ENCODE peak calls at places on chromosome 4, in four cellular contexts. One of them, this sample, is unnamed.

GRCh38 chr4:13159041-13159620 is 325.0 kb downstream of the RAB28 start:
- DNase-seq in Caco-2: peak
- DNase-seq in testis: no peak
- DNase-seq in CD8-positive, alpha-beta T cell: no peak
- DNase-seq in this sample: no peak

GRCh38 chr4:168540086-168540864 is 43.4 kb downstream of the PALLD start:
- DNase-seq in Caco-2: no peak
- DNase-seq in testis: no peak
- DNase-seq in CD8-positive, alpha-beta T cell: no peak
- DNase-seq in this sample: no peak

GRCh38 chr4:182255421-182256190 is 12.4 kb downstream of the TENM3 start:
- DNase-seq in Caco-2: no peak
- DNase-seq in testis: no peak
- DNase-seq in CD8-positive, alpha-beta T cell: no peak
- DNase-seq in this sample: no peak

GRCh38 chr4:170853422-170854021 is 763.8 kb upstream of the AADAT start:
- DNase-seq in Caco-2: peak
- DNase-seq in testis: peak
- DNase-seq in CD8-positive, alpha-beta T cell: no peak
- DNase-seq in this sample: peak

GRCh38 chr4:185640809-185641675 is 105.7 kb upstream of the PDLIM3 start:
- DNase-seq in Caco-2: peak
- DNase-seq in testis: peak
- DNase-seq in CD8-positive, alpha-beta T cell: no peak
- DNase-seq in this sample: no peak

GRCh38 chr4:19735012-19735411 is 516.7 kb upstream of the SLIT2 start:
- DNase-seq in Caco-2: no peak
- DNase-seq in testis: no peak
- DNase-seq in CD8-positive, alpha-beta T cell: no peak
- DNase-seq in this sample: no peak

GRCh38 chr4:52932586-52933482 is 70.7 kb downstream of the RASL11B start:
- DNase-seq in Caco-2: no peak
- DNase-seq in testis: no peak
- DNase-seq in CD8-positive, alpha-beta T cell: no peak
- DNase-seq in this sample: no peak

GRCh38 chr4:3753711-3754412 is 12.3 kb upstream of the ADRA2C start:
- DNase-seq in Caco-2: no peak
- DNase-seq in testis: no peak
- DNase-seq in CD8-positive, alpha-beta T cell: no peak
- DNase-seq in this sample: no peak

GRCh38 chr4:140092094-140092820 is 61.7 kb downstream of the MAML3 start:
- DNase-seq in Caco-2: peak
- DNase-seq in testis: peak
- DNase-seq in CD8-positive, alpha-beta T cell: no peak
- DNase-seq in this sample: peak

GRCh38 chr4:143700420-143701352 is at the start of gene FREM3:
- DNase-seq in Caco-2: no peak
- DNase-seq in testis: no peak
- DNase-seq in CD8-positive, alpha-beta T cell: no peak
- DNase-seq in this sample: no peak

GRCh38 chr4:74319506-74319905 is 11.2 kb downstream of the EPGN start:
- DNase-seq in Caco-2: no peak
- DNase-seq in testis: no peak
- DNase-seq in CD8-positive, alpha-beta T cell: no peak
- DNase-seq in this sample: no peak

GRCh38 chr4:26330186-26330787 is 9.5 kb downstream of the RBPJ start:
- DNase-seq in Caco-2: peak
- DNase-seq in testis: no peak
- DNase-seq in CD8-positive, alpha-beta T cell: no peak
- DNase-seq in this sample: no peak

DNA sequence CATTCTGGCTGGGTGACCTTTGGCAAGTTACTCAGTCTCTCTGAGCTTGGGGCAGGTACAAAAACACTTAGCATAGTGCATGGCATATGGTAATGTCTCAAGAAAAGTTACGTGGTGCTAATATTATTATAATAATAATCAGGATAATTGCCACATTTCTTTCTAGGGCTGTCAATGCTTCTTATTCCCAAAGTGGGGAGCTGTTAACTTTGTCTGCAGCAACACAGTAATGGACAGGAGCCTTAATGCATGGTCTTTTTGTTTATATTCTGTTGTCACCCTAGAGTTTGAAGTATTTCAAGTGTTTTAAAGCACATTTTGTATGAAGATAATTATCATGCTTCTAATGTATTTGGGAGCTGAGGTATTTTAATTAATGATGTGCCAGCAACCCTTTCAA is 121.8 kb downstream of the FHIP1A start:
- DNase-seq in Caco-2: no peak
- DNase-seq in testis: no peak
- DNase-seq in CD8-positive, alpha-beta T cell: no peak
- DNase-seq in this sample: no peak
- TF ChIP-seq CTCF in Caco-2: no peak
- TF ChIP-seq CTCF in testis: peak
- TF ChIP-seq CTCF in CD8-positive, alpha-beta T cell: no peak
- TF ChIP-seq CTCF in this sample: no peak

DNA sequence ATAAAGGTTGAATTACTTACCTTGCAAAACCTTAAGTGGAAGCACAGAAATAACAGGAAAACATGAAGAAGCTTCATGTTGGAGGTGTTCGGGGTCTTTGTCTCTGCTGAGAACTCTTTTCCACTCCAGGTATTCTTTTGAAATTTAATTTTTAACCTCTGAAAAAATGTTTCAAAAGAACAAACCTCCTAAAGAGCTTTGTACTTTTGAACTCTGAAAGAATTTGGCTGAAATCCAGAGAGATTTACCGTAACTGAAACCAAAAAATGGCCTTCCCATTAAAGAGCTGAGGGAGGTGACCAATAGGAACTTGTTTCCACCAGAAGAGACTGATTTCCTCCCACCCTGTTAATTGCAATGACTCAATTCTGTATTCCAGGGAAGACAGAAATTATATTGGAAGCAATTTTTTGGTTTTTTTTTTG is at the start of gene CFI:
- DNase-seq in Caco-2: no peak
- DNase-seq in testis: no peak
- DNase-seq in CD8-positive, alpha-beta T cell: no peak
- DNase-seq in this sample: no peak
- H3K4me3 ChIP-seq in Caco-2: no peak
- H3K4me3 ChIP-seq in testis: no peak
- H3K4me3 ChIP-seq in CD8-positive, alpha-beta T cell: no peak
- H3K4me3 ChIP-seq in this sample: no peak

GRCh38 chr4:30717208-30718020 is 2.8 kb upstream of the PCDH7 start:
- DNase-seq in Caco-2: peak
- DNase-seq in testis: peak
- DNase-seq in CD8-positive, alpha-beta T cell: no peak
- DNase-seq in this sample: peak

GRCh38 chr4:30719363-30720020 is 677 bp upstream of the PCDH7 start:
- DNase-seq in Caco-2: peak
- DNase-seq in testis: no peak
- DNase-seq in CD8-positive, alpha-beta T cell: no peak
- DNase-seq in this sample: no peak

GRCh38 chr4:30720021-30720655 is at the start of gene PCDH7:
- DNase-seq in Caco-2: peak
- DNase-seq in testis: no peak
- DNase-seq in CD8-positive, alpha-beta T cell: no peak
- DNase-seq in this sample: no peak

GRCh38 chr4:30718021-30718888 is 1.9 kb upstream of the PCDH7 start:
- DNase-seq in Caco-2: peak
- DNase-seq in testis: peak
- DNase-seq in CD8-positive, alpha-beta T cell: no peak
- DNase-seq in this sample: peak

GRCh38 chr4:30718889-30719252 is 1.3 kb upstream of the PCDH7 start:
- DNase-seq in Caco-2: peak
- DNase-seq in testis: no peak
- DNase-seq in CD8-positive, alpha-beta T cell: no peak
- DNase-seq in this sample: no peak
- TF ChIP-seq CTCF in Caco-2: no peak
- TF ChIP-seq CTCF in testis: no peak
- TF ChIP-seq CTCF in CD8-positive, alpha-beta T cell: no peak
- TF ChIP-seq CTCF in this sample: no peak

DNA sequence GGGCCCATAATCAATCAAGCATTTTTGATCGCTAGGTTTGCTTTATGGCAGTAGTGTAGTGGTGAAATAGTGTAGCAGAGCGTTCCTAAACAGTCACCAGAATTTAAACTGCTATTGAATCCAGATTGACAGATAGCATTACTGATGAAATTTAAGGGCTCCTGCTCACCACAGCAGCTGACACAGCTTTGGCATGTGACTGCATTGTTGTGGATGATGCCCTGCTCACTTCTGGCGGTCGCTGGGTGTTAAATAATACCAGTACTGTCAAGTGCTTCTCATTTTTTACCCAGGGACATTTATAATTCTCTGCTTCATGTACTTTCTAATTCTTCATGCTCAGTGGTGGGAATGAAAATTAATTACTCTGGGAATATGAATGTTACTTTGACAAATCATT is 102.0 kb upstream of the ARHGAP24 start:
- DNase-seq in Caco-2: no peak
- DNase-seq in testis: no peak
- DNase-seq in CD8-positive, alpha-beta T cell: no peak
- DNase-seq in this sample: no peak
- H3K4me3 ChIP-seq in Caco-2: no peak
- H3K4me3 ChIP-seq in testis: no peak
- H3K4me3 ChIP-seq in CD8-positive, alpha-beta T cell: no peak
- H3K4me3 ChIP-seq in this sample: no peak

GRCh38 chr4:106618920-106619319 is 250.3 kb upstream of the GIMD1 start:
- DNase-seq in Caco-2: no peak
- DNase-seq in testis: no peak
- DNase-seq in CD8-positive, alpha-beta T cell: no peak
- DNase-seq in this sample: no peak
- TF ChIP-seq CTCF in Caco-2: no peak
- TF ChIP-seq CTCF in testis: no peak
- TF ChIP-seq CTCF in CD8-positive, alpha-beta T cell: no peak
- TF ChIP-seq CTCF in this sample: no peak

DNA sequence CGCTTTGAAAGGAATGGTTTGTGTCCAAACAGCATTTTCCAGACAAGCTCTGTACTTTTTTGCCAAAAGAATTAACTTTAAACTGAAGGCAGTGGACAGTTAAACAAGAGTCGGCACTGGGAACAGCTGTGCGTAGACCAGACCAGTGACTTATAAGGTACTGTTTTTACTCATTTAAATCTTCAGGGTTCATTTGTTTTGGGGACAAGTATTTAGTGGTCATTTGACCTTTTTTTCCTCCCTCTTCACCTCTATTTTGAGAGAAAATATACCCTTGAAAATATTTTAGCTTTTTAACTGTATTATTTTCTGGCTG is 303.8 kb downstream of the ARHGAP24 start:
- DNase-seq in Caco-2: no peak
- DNase-seq in testis: no peak
- DNase-seq in CD8-positive, alpha-beta T cell: no peak
- DNase-seq in this sample: no peak
- H3K4me3 ChIP-seq in Caco-2: no peak
- H3K4me3 ChIP-seq in testis: no peak
- H3K4me3 ChIP-seq in CD8-positive, alpha-beta T cell: no peak
- H3K4me3 ChIP-seq in this sample: no peak

GRCh38 chr4:152693875-152694274 is 14.1 kb upstream of the TMEM154 start:
- DNase-seq in Caco-2: no peak
- DNase-seq in testis: no peak
- DNase-seq in CD8-positive, alpha-beta T cell: no peak
- DNase-seq in this sample: no peak

GRCh38 chr4:152691761-152692160 is 12.0 kb upstream of the TMEM154 start:
- DNase-seq in Caco-2: peak
- DNase-seq in testis: no peak
- DNase-seq in CD8-positive, alpha-beta T cell: no peak
- DNase-seq in this sample: no peak

GRCh38 chr4:152689615-152690501 is 10.1 kb upstream of the TMEM154 start:
- DNase-seq in Caco-2: no peak
- DNase-seq in testis: no peak
- DNase-seq in CD8-positive, alpha-beta T cell: no peak
- DNase-seq in this sample: no peak

GRCh38 chr4:152687974-152688599 is 8.3 kb upstream of the TMEM154 start:
- DNase-seq in Caco-2: no peak
- DNase-seq in testis: no peak
- DNase-seq in CD8-positive, alpha-beta T cell: no peak
- DNase-seq in this sample: no peak

GRCh38 chr4:152690706-152691651 is 11.2 kb upstream of the TMEM154 start:
- DNase-seq in Caco-2: no peak
- DNase-seq in testis: no peak
- DNase-seq in CD8-positive, alpha-beta T cell: no peak
- DNase-seq in this sample: no peak
- TF ChIP-seq CTCF in Caco-2: no peak
- TF ChIP-seq CTCF in testis: no peak
- TF ChIP-seq CTCF in CD8-positive, alpha-beta T cell: no peak
- TF ChIP-seq CTCF in this sample: no peak

DNA sequence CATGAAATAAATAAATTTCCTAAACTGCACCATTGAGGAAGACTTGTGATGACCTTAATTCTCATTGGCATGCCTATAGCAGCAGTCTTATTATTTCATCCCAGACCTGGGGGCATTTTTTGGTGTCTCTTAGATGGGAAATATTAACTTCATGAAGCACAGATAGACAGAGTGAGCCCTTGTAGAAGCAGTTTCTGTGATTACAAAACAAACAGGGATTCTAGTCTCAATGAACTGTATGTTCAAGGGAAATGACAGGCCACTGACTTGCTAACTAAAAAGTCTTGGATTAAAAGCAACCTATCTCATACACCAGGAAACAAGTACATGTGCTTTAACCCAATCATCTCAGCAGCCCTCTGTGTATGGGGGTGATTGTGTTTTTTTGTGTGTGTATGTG is 32.0 kb upstream of the HPGD start:
- DNase-seq in Caco-2: no peak
- DNase-seq in testis: no peak
- DNase-seq in CD8-positive, alpha-beta T cell: no peak
- DNase-seq in this sample: no peak
- H3K4me3 ChIP-seq in Caco-2: no peak
- H3K4me3 ChIP-seq in testis: no peak
- H3K4me3 ChIP-seq in CD8-positive, alpha-beta T cell: no peak
- H3K4me3 ChIP-seq in this sample: no peak

DNA sequence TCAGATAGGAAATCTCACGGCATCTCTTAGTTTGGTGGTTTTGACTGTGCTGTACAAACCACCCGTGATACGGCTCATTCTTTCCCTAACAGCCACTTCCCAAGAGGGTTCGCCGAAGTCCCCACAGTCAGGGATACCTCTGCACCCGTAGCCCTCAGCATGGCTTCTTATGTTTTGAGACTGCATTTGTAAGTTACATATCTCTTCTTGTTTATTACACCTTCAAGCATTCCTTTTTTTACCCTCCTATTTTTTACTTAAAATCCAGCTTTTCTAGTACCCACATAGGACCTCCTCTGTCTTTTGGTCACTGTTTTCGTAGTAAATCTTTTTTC is 24.8 kb downstream of the UVSSA start:
- DNase-seq in Caco-2: no peak
- DNase-seq in testis: no peak
- DNase-seq in CD8-positive, alpha-beta T cell: no peak
- DNase-seq in this sample: no peak
- TF ChIP-seq CTCF in Caco-2: no peak
- TF ChIP-seq CTCF in testis: no peak
- TF ChIP-seq CTCF in CD8-positive, alpha-beta T cell: no peak
- TF ChIP-seq CTCF in this sample: no peak

This sample was measured in adrenal gland.